ENCODE peak calls at places on chromosomes 11 and 22, in five cellular contexts. Q is lung; W is tibial artery; T is IMR-90; L is naive thymus-derived CD4-positive, alpha-beta T cell. Y is an unnamed sample.
A peak's percentile ranks its signal among the peaks of the same experiment; 100 is the strongest.

GRCh38 chr11:2802389-2803185 is 83.0 kb downstream of the CDKN1C start:
- DNase-seq in Q (peak; percentile 16), W (peak; percentile 64), T (no peak), L (no peak), Y (no peak)

GRCh38 chr11:47412152-47412746 is 3.9 kb downstream of the SLC39A13 start:
- DNase-seq in Q (peak; percentile 67), W (no peak), T (peak; percentile 26), L (peak; percentile 49), Y (peak; percentile 71)

GRCh38 chr11:75434886-75435570 is 2.0 kb upstream of the KLHL35 start:
- DNase-seq in Q (no peak), W (no peak), T (no peak), L (no peak), Y (no peak)

GRCh38 chr11:76588455-76589325 is 81.9 kb downstream of the LRRC32 start:
- DNase-seq in Q (peak; percentile 26), W (no peak), T (peak; percentile 25), L (no peak), Y (peak; percentile 71)

GRCh38 chr22:47345025-47345424 is 582.6 kb downstream of the TBC1D22A start:
- DNase-seq in Q (no peak), W (no peak), T (no peak), L (no peak), Y (no peak)

GRCh38 chr11:117039897-117040296 is 58.3 kb downstream of the SIK3 start:
- DNase-seq in Q (no peak), W (no peak), T (peak; percentile 46), L (no peak), Y (peak; percentile 18)

GRCh38 chr11:26326793-26327400 is 5.0 kb upstream of the ANO3 start:
- DNase-seq in Q (no peak), W (no peak), T (no peak), L (no peak), Y (no peak)

GRCh38 chr22:29016067-29016938 is 45.3 kb downstream of the C22orf31 start:
- DNase-seq in Q (no peak), W (no peak), T (no peak), L (no peak), Y (peak; percentile 14)

GRCh38 chr11:76771446-76772099 is 11.6 kb upstream of the TSKU start:
- DNase-seq in Q (no peak), W (no peak), T (no peak), L (no peak), Y (no peak)

GRCh38 chr11:82995754-82996398 is 75.8 kb downstream of the RAB30 start:
- DNase-seq in Q (no peak), W (no peak), T (no peak), L (no peak), Y (no peak)

GRCh38 chr22:49897015-49897684 is 21.1 kb downstream of the ALG12 start:
- DNase-seq in Q (no peak), W (no peak), T (no peak), L (no peak), Y (no peak)

DNA sequence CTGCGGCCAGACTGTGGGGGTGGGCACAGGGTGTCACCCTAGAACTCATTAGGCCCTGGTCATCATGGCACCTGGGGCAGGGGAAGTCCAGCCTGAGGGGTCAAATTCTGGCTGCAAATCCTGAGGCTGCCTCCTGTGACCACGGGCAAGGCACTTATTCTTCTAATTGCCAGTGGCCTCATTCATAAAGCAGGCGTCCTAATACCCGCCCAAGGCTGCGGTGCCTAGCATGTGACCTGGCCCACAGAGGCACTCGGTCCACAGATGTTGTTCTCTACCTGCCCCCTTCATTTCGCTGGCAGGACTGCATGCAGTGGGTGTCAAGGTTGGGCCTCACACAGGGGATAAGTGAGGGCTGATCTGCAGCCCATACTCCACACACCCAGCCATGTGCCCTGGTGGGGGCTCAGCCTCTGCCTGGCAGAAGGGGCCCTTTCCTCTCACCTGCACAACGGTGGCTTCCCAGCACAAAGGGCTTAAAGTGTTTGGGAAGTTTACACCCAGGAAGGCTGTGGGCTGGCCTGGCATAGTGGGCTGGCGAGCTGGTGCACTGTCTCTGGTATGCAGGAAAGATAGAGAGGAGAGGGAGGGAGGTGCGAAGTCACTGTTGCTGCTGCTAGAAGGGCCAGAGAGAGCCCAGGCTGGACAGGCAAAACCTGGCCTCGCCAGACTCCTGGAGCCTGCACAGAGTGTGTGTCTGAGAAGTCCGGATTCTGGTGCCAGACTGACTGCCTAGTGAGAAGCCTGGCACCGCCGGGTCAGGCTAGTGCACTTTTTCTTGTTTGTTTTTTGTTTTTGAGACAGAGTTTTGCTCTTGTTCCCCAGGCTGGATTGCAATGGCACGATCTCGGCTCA is 3.2 kb downstream of the MPST start:
- DNase-seq in Q (no peak), W (no peak), T (no peak), L (no peak), Y (no peak)
- H3K4me1 ChIP-seq in Q (peaks cover 22% of the 10 kb centered on the region), W (peaks cover 30% of the 10 kb centered on the region), T (peaks cover 7% of the 10 kb centered on the region), L (no peaks in the 10 kb centered on the region), Y (peaks cover 13% of the 10 kb centered on the region)

GRCh38 chr11:106684944-106685343 is 333.3 kb downstream of the GUCY1A2 start:
- DNase-seq in Q (no peak), W (no peak), T (no peak), L (no peak), Y (no peak)

GRCh38 chr11:106683435-106683834 is 334.8 kb downstream of the GUCY1A2 start:
- DNase-seq in Q (no peak), W (no peak), T (no peak), L (no peak), Y (no peak)

GRCh38 chr11:106679633-106680032 is 338.6 kb downstream of the GUCY1A2 start:
- DNase-seq in Q (no peak), W (no peak), T (no peak), L (no peak), Y (no peak)

GRCh38 chr11:106681435-106681834 is 336.8 kb downstream of the GUCY1A2 start:
- DNase-seq in Q (no peak), W (no peak), T (no peak), L (no peak), Y (no peak)
- H3K4me1 ChIP-seq in Q (no peaks in the 10 kb centered on the region), W (no peaks in the 10 kb centered on the region), T (no peaks in the 10 kb centered on the region), L (no peaks in the 10 kb centered on the region), Y (no peaks in the 10 kb centered on the region)

DNA sequence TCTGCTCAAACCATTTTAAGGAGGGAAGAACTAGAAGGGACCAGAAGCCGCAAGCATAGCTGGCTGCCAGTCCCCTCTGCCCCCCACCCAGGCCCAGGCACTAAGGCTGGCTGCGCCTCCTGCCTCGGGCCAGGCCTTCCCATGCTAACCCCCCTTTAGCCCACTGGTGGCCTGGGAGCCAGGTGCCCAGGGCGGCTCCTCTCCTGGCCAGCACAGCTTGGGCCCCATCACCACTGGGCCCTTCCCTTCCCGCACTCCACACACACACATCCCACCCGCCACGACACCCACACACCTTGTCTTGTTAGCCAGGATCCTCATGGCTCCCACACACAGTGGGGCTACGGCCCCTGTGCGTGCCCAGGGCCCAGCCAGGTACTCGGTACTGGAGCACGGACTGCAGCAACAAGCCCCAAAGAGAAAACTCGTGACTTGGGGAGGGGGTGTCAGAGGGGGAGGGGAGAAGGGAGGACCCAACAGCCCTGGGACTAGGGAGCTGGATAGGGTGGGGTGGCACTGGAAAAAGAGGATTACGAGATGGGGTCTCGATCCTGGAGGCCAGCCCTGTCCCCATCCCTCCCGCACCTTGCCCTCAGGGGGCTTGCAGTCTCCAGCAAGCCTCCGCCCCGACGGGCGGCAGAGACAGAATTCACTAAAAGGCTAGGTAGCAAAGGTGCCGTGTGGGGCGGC is 16.0 kb downstream of the BCL9L start:
- DNase-seq in Q (no peak), W (no peak), T (no peak), L (no peak), Y (no peak)
- H3K4me1 ChIP-seq in Q (peaks cover 42% of the 10 kb centered on the region), W (peaks cover 92% of the 10 kb centered on the region), T (peaks cover 50% of the 10 kb centered on the region), L (peaks cover 71% of the 10 kb centered on the region), Y (peaks cover 66% of the 10 kb centered on the region)

DNA sequence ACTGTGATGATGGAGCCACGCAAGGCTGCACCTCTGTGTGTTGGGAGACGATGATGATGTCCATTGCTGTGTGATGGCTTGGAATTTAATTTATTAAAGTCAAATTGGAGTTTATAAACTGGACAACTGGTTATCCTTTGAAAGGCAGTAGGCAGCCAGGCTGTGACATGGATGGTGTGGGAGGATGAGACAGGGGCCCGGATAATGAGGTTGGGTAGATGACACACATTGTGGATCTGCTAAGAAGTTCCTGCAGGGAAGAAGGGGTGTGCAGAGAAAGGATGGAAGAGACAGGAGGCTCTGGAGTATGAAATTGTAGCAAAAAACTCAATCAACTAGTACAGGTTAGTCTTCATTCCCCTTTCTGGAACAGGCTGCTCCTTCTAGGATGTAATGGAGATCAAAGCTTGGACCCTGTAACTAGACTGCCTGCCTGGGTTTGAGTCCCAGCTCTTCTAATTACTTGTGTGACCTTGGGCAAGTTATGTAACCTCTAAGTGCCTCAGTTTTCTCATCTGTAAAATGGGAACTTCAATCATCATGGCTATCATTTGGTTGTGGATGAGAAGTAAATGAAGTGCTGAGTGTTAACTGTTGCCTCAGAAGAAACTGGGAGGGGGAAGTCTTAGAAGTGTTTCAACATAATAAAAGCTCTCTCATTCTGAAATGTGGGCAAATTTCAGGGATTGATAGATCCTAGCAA is 4.2 kb upstream of the HINFP start:
- DNase-seq in Q (no peak), W (no peak), T (no peak), L (no peak), Y (no peak)
- H3K4me1 ChIP-seq in Q (peaks cover 1% of the 10 kb centered on the region), W (peaks cover 11% of the 10 kb centered on the region), T (peaks cover under 1% of the 10 kb centered on the region), L (peaks cover 38% of the 10 kb centered on the region), Y (peaks cover 9% of the 10 kb centered on the region)

GRCh38 chr11:62553839-62554361 is 7.3 kb upstream of the AHNAK start:
- DNase-seq in Q (no peak), W (no peak), T (peak; percentile 92), L (no peak), Y (no peak)

GRCh38 chr11:62555464-62556092 is 9.0 kb upstream of the AHNAK start:
- DNase-seq in Q (no peak), W (peak; percentile 77), T (peak; percentile 30), L (peak; percentile 51), Y (peak; percentile 52)

GRCh38 chr11:62552931-62553838 is 6.6 kb upstream of the AHNAK start:
- DNase-seq in Q (peak; percentile 87), W (peak; percentile 96), T (peak; percentile 96), L (peak; percentile 48), Y (no peak)

GRCh38 chr11:62556102-62556871 is 9.7 kb upstream of the AHNAK start:
- DNase-seq in Q (peak; percentile 94), W (peak; percentile 97), T (peak; percentile 95), L (peak; percentile 58), Y (peak; percentile 62)

DNA sequence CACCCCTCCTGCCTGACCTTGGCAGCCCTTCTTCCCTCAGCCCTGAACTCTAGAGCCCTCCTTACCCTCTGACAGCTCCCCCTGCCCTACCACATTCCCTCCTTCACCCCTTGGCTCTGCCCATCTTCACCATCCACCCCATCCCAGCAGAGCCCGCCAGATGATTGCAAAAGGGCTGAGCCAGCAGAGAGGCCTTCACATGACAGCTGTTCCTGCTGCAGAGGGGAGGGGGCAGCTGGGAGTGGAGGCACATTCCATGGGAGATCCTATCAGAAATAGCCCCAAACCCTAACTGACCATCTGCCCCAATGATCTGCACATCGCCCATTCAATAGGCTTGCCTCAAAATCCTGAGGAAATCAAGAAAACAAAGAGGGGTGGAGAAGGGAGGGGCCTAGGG is 7.8 kb upstream of the AHNAK start:
- DNase-seq in Q (no peak), W (peak; percentile 72), T (no peak), L (no peak), Y (no peak)
- H3K4me1 ChIP-seq in Q (peaks cover 36% of the 10 kb centered on the region), W (peaks cover 79% of the 10 kb centered on the region), T (peaks cover 38% of the 10 kb centered on the region), L (peaks cover 77% of the 10 kb centered on the region), Y (peaks cover 42% of the 10 kb centered on the region)

Y was measured in OCI-LY7.